ENCODE peak calls at places on chromosomes 1 and 21, in ten cellular contexts. E is GM19239; U is GM13976; P is activated CD8-positive, alpha-beta memory T cell treated with anti-CD3 and anti-CD28 coated beads for 1 hour; D is OCI-LY7; T is astrocyte of the hippocampus; G is ecto neural progenitor cell; O is EL; J is left cardiac atrium; Z is trophoblast cell. F is an unnamed sample.

GRCh38 chr1:235908742-235909520 is 42.2 kb upstream of the LYST start:
- DNase-seq in E (no peak), U (no peak), P (no peak), D (no peak), T (peak), G (no peak), O (peak), J (no peak), Z (peak), F (no peak)

GRCh38 chr1:99327357-99327756 is 63.1 kb downstream of the PLPPR4 start:
- DNase-seq in E (no peak), U (no peak), P (no peak), D (no peak), T (no peak), G (no peak), O (no peak), J (no peak), Z (peak), F (no peak)

GRCh38 chr1:234602334-234603220 is 7.4 kb downstream of the IRF2BP2 start:
- DNase-seq in E (no peak), U (no peak), P (no peak), D (peak), T (peak), G (no peak), O (peak), J (no peak), Z (peak), F (no peak)

GRCh38 chr1:107378602-107379265 is 237.9 kb downstream of the NTNG1 start:
- DNase-seq in E (no peak), U (no peak), P (no peak), D (no peak), T (peak), G (no peak), O (no peak), J (no peak), Z (no peak), F (no peak)

GRCh38 chr21:38913120-38913975 is 107.6 kb downstream of the ETS2 start:
- DNase-seq in E (no peak), U (no peak), P (no peak), D (no peak), T (peak), G (peak), O (peak), J (peak), Z (peak), F (no peak)

GRCh38 chr1:76240321-76240720 is 165.8 kb downstream of the ST6GALNAC3 start:
- DNase-seq in E (no peak), U (no peak), P (no peak), D (peak), T (peak), G (no peak), O (peak), J (no peak), Z (peak), F (no peak)

GRCh38 chr1:241465673-241466072 is 53.9 kb downstream of the FH start:
- DNase-seq in E (no peak), U (no peak), P (no peak), D (no peak), T (no peak), G (no peak), O (no peak), J (no peak), Z (no peak), F (no peak)

GRCh38 chr1:19445417-19446342 is 39.7 kb downstream of the CAPZB start:
- DNase-seq in E (no peak), U (no peak), P (no peak), D (peak), T (peak), G (peak), O (peak), J (no peak), Z (peak), F (no peak)

GRCh38 chr1:8814870-8815269 is 2.6 kb downstream of the RERE start:
- DNase-seq in E (no peak), U (no peak), P (no peak), D (peak), T (no peak), G (no peak), O (no peak), J (no peak), Z (no peak), F (no peak)

GRCh38 chr1:161954050-161954449 is 69.6 kb downstream of the OLFML2B start:
- DNase-seq in E (no peak), U (no peak), P (no peak), D (no peak), T (peak), G (no peak), O (no peak), J (no peak), Z (no peak), F (no peak)

GRCh38 chr1:9207715-9208114 is 26.9 kb upstream of the H6PD start:
- DNase-seq in E (no peak), U (no peak), P (no peak), D (no peak), T (no peak), G (no peak), O (peak), J (no peak), Z (peak), F (no peak)

GRCh38 chr1:207286747-207287528 is 34.5 kb upstream of the CD55 start:
- DNase-seq in E (no peak), U (no peak), P (no peak), D (no peak), T (peak), G (no peak), O (no peak), J (no peak), Z (no peak), F (no peak)

GRCh38 chr1:7521803-7522202 is 249.3 kb upstream of the VAMP3 start:
- DNase-seq in E (no peak), U (no peak), P (no peak), D (no peak), T (no peak), G (no peak), O (no peak), J (no peak), Z (no peak), F (no peak)

GRCh38 chr1:73100216-73100615 is 817.9 kb upstream of the NEGR1 start:
- DNase-seq in E (no peak), U (no peak), P (no peak), D (no peak), T (peak), G (no peak), O (no peak), J (no peak), Z (no peak), F (no peak)

GRCh38 chr1:50959913-50960844 is at the start of gene FAF1:
- DNase-seq in E (peak), U (peak), P (peak), D (peak), T (peak), G (peak), O (peak), J (peak), Z (peak), F (peak)

GRCh38 chr21:15775981-15776380 is 46.2 kb downstream of the USP25 start:
- DNase-seq in E (no peak), U (no peak), P (no peak), D (no peak), T (peak), G (no peak), O (peak), J (no peak), Z (no peak), F (no peak)

GRCh38 chr1:52249831-52250230 is 107.9 kb downstream of the ZFYVE9 start:
- DNase-seq in E (no peak), U (no peak), P (no peak), D (no peak), T (no peak), G (no peak), O (no peak), J (no peak), Z (no peak), F (no peak)

GRCh38 chr21:32538147-32538792 is 47.1 kb downstream of the TCP10L start:
- DNase-seq in E (no peak), U (no peak), P (no peak), D (no peak), T (no peak), G (no peak), O (no peak), J (no peak), Z (no peak), F (no peak)

GRCh38 chr1:117795190-117795589 is 134.2 kb downstream of the GDAP2 start:
- DNase-seq in E (no peak), U (no peak), P (no peak), D (no peak), T (peak), G (no peak), O (peak), J (peak), Z (no peak), F (no peak)

GRCh38 chr21:40886006-40886405 is 39.0 kb upstream of the DSCAM start:
- DNase-seq in E (no peak), U (no peak), P (no peak), D (no peak), T (no peak), G (no peak), O (no peak), J (no peak), Z (no peak), F (no peak)

GRCh38 chr1:181504294-181505115 is 21.2 kb downstream of the CACNA1E start:
- DNase-seq in E (peak), U (no peak), P (no peak), D (peak), T (no peak), G (peak), O (peak), J (no peak), Z (peak), F (no peak)